ENCODE peak calls at places on chromosome X, in four cellular contexts. S is choroid plexus epithelial cell, T is foreskin fibroblast, V is body of pancreas. W is an unnamed sample.

GRCh38 chrX:133859860-133860259 is 125.5 kb downstream of the GPC3 start:
- DNase-seq in S (peak; percentile 70), T (peak; percentile 70), V (no peak), W (no peak)

GRCh38 chrX:53272808-53273337 is 8.5 kb downstream of the IQSEC2 start:
- DNase-seq in S (no peak), T (no peak), V (no peak), W (no peak)

GRCh38 chrX:53312946-53313745 is 31.8 kb upstream of the IQSEC2 start:
- DNase-seq in S (peak; percentile 60), T (peak; percentile 74), V (peak; percentile 51), W (peak; percentile 77)

GRCh38 chrX:47643926-47644325 is 6.4 kb downstream of the ELK1 start:
- DNase-seq in S (peak; percentile 72), T (peak; percentile 51), V (no peak), W (no peak)

GRCh38 chrX:45711231-45711630 is 510.6 kb upstream of the DIPK2B start:
- DNase-seq in S (no peak), T (peak; percentile 84), V (no peak), W (no peak)

GRCh38 chrX:9414416-9414815 is 50.4 kb upstream of the TBL1X start:
- DNase-seq in S (no peak), T (peak; percentile 67), V (no peak), W (no peak)

GRCh38 chrX:70998402-70999027 is 67.6 kb upstream of the SLC7A3 start:
- DNase-seq in S (peak; percentile 66), T (peak; percentile 37), V (peak; percentile 7), W (no peak)

GRCh38 chrX:34638116-34638515 is 19.0 kb downstream of the TMEM47 start:
- DNase-seq in S (peak; percentile 70), T (peak; percentile 63), V (peak; percentile 16), W (no peak)

GRCh38 chrX:153456161-153456560 is 10.3 kb upstream of the TREX2 start:
- DNase-seq in S (no peak), T (no peak), V (no peak), W (no peak)

GRCh38 chrX:57821703-57822375 is 88.4 kb downstream of the ZXDA start:
- DNase-seq in S (peak; percentile 71), T (peak; percentile 57), V (peak; percentile 46), W (peak; percentile 23)

GRCh38 chrX:153771261-153771681 is 7.2 kb downstream of the PLXNB3 start:
- DNase-seq in S (no peak), T (no peak), V (no peak), W (no peak)

GRCh38 chrX:127128282-127128681 is 308.8 kb downstream of the PRR32 start:
- DNase-seq in S (no peak), T (no peak), V (no peak), W (no peak)

GRCh38 chrX:9144643-9145290 is 110.8 kb upstream of the FAM9B start:
- DNase-seq in S (peak; percentile 40), T (peak; percentile 74), V (no peak), W (no peak)

GRCh38 chrX:106862972-106863688 is 40.0 kb downstream of the RIPPLY1 start:
- DNase-seq in S (peak; percentile 23), T (peak; percentile 6), V (peak; percentile 5), W (peak; percentile 26)

GRCh38 chrX:72159769-72160168 is 21.8 kb upstream of the PIN4 start:
- DNase-seq in S (no peak), T (no peak), V (no peak), W (no peak)

GRCh38 chrX:41273638-41274037 is 60.3 kb upstream of the DDX3X start:
- DNase-seq in S (no peak), T (no peak), V (no peak), W (peak; percentile 12)

GRCh38 chrX:84156831-84157230 is 31.2 kb downstream of the RPS6KA6 start:
- DNase-seq in S (no peak), T (peak; percentile 34), V (no peak), W (no peak)

GRCh38 chrX:15947648-15948317 is 93.2 kb upstream of the AP1S2 start:
- DNase-seq in S (peak; percentile 43), T (peak; percentile 82), V (no peak), W (no peak)

GRCh38 chrX:72280210-72280882 is 3.3 kb upstream of the RPS4X start:
- DNase-seq in S (no peak), T (peak; percentile 64), V (no peak), W (no peak)

GRCh38 chrX:20433376-20433775 is 166.7 kb upstream of the RPS6KA3 start:
- DNase-seq in S (peak; percentile 5), T (no peak), V (no peak), W (no peak)

GRCh38 chrX:77342028-77342427 is 105.2 kb upstream of the FGF16 start:
- DNase-seq in S (no peak), T (no peak), V (no peak), W (no peak)

GRCh38 chrX:121579016-121579760 is 531.8 kb downstream of the GLUD2 start:
- DNase-seq in S (peak; percentile 56), T (peak; percentile 28), V (peak; percentile 21), W (peak; percentile 3)

GRCh38 chrX:94057385-94057784 is 383.4 kb downstream of the FAM133A start:
- DNase-seq in S (no peak), T (no peak), V (no peak), W (no peak)

GRCh38 chrX:139200793-139201192 is 329.7 kb upstream of the F9 start:
- DNase-seq in S (no peak), T (peak; percentile 23), V (no peak), W (no peak)

GRCh38 chrX:111483140-111483539 is 28.3 kb upstream of the SERTM2 start:
- DNase-seq in S (no peak), T (no peak), V (no peak), W (no peak)

GRCh38 chrX:12962041-12962504 is 12.8 kb upstream of the TMSB4X start:
- DNase-seq in S (no peak), T (no peak), V (no peak), W (peak; percentile 40)

GRCh38 chrX:35285289-35285962 is 342.8 kb downstream of the FAM47B start:
- DNase-seq in S (no peak), T (no peak), V (no peak), W (no peak)

GRCh38 chrX:34559325-34559724 is 97.8 kb downstream of the TMEM47 start:
- DNase-seq in S (peak; percentile 50), T (peak; percentile 28), V (no peak), W (no peak)

GRCh38 chrX:28585767-28586166 is 1.5 kb upstream of the IL1RAPL1 start:
- DNase-seq in S (no peak), T (no peak), V (no peak), W (no peak)

GRCh38 chrX:152817082-152817744 is 13.3 kb downstream of the CETN2 start:
- DNase-seq in S (peak; percentile 67), T (peak; percentile 71), V (peak; percentile 8), W (no peak)

GRCh38 chrX:13223868-13224555 is 95.8 kb downstream of the ATXN3L start:
- DNase-seq in S (peak; percentile 94), T (peak; percentile 89), V (peak; percentile 38), W (no peak)

GRCh38 chrX:125003746-125004446 is 315.8 kb upstream of the TEX13C start:
- DNase-seq in S (no peak), T (no peak), V (no peak), W (no peak)

GRCh38 chrX:150507251-150507856 is 61.1 kb upstream of the MTM1 start:
- DNase-seq in S (peak; percentile 20), T (no peak), V (peak; percentile 56), W (no peak)

GRCh38 chrX:37423864-37424569 is 74.9 kb downstream of the PRRG1 start:
- DNase-seq in S (peak; percentile 50), T (peak; percentile 24), V (no peak), W (no peak)

DNA sequence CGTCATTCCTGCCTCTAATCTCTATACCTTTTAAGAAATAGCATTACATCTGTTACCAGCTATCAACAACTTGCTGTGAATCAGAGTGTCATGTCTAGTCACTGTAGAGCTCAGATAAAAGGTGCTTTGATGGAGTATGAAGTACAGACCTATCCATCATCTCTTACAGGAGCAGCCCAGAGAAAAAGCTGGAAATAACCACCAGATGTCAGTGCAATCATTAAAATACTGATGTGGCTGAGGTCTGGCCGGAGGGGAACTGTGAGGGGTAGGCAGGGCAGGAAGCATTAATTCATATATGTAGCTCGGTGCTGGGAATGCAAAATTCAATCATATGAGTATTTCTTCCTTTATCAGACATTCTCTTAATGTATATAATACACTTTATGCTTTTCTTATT is 100.6 kb downstream of the AKAP4 start:
- DNase-seq in S (peak; percentile 28), T (no peak), V (no peak), W (no peak)
- TF ChIP-seq CTCF in S (peak; percentile 41), T (no peak), V (peak; percentile 35), W (peak; percentile 44)

DNA sequence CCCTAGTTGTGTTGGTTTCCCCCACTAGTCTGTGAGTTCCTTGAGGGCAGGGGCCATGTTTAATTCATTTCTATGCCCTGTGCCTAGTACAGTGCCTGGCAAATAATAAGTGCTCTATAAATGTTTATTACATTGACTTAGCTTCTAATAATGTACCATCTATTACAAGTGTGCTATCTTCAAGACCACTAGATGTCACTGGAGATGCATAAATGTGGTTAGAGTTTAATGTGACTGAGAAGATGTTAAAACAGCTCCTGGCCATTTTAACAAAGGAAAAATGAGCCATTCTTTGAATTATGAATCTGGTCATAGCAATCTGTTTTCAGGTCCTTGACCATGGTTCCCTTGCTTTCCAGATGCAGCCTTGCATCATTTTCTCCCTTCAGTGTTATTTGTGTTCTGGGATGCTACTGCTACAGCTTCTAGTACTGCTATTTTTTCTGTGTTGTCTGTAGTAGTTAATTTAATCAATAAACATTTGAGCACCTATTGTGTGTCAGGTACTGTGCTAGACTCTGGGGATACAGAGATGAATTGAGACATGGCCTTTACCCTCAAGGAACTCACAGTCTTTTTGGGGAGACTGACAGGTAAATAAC is 43.2 kb downstream of the SLC9A6 start:
- DNase-seq in S (peak; percentile 79), T (peak; percentile 70), V (no peak), W (peak; percentile 43)
- TF ChIP-seq CTCF in S (peak; percentile 49), T (peak; percentile 22), V (peak; percentile 45), W (peak; percentile 69)

DNA sequence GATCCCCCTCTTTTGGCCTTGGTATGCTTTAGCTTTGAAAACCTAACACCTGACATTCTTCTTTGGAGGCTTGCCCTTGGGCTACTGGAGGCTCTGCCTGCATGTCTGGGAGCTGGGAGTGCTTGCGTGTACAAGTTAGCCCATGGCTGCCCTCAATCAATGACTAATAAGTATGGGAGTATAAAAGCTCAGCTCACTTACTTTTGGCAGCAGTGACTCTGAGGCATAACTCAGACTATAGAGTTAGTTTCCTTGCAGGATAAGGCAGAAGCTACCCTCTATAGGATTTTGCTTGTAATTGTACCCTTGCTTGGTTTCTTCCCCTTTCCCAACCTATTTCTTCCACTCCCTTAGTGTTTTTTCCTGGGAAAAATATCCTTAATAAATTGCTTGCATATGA is 247.9 kb downstream of the PPP1R2C start:
- DNase-seq in S (peak; percentile 52), T (peak; percentile 66), V (no peak), W (no peak)
- TF ChIP-seq CTCF in S (peak; percentile 23), T (peak; percentile 13), V (no peak), W (no peak)

DNA sequence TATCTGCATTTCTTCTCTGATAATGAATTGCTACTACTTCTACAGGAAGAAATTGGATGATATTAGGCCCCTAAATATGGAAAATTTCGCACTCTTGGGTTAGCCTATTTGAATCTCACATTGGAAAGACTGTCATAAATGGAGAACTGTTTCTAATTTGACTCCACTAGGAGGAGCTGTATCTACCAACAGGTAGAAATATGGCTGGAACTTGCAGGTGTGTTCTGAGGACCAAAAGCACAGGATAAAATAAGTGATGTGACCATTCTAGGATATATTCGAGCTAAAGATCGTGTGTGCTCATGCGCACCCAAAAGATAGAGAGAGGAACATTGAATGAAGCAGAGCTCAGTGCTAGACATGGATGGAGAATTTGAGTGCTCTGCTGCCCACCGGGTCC is 4.8 kb upstream of the NKAP start:
- DNase-seq in S (peak; percentile 2), T (no peak), V (no peak), W (no peak)
- TF ChIP-seq CTCF in S (peak; percentile 21), T (no peak), V (peak; percentile 17), W (peak; percentile 22)

GRCh38 chrX:115547448-115547847 is 13.5 kb upstream of the PLS3 start:
- DNase-seq in S (no peak), T (no peak), V (no peak), W (no peak)
- TF ChIP-seq CTCF in S (peak; percentile 29), T (no peak), V (no peak), W (no peak)

W was measured in GM13977.